ENCODE peak calls at places on chromosome 3, in eight cellular contexts. M, N, D, B, J, L, W and Z are unnamed samples.
A peak's percentile ranks its signal among the peaks of the same experiment; 100 is the strongest.

GRCh38 chr3:141253811-141254210 is 22.2 kb downstream of the PXYLP1 start:
- DNase-seq in M (no peak), N (no peak), D (no peak), B (no peak), J (no peak), L (no peak), W (no peak), Z (no peak)

GRCh38 chr3:197532388-197532787 is 23.4 kb downstream of the BDH1 start:
- DNase-seq in M (no peak), N (no peak), D (no peak), B (no peak), J (no peak), L (no peak), W (no peak), Z (no peak)

GRCh38 chr3:65963787-65964707 is 74.7 kb downstream of the MAGI1 start:
- DNase-seq in M (no peak), N (no peak), D (no peak), B (no peak), J (no peak), L (peak; percentile 76), W (no peak), Z (no peak)

GRCh38 chr3:187368251-187368733 is at the start of gene RTP4:
- DNase-seq in M (peak; percentile 13), N (no peak), D (no peak), B (no peak), J (no peak), L (no peak), W (no peak), Z (peak; percentile 56)

GRCh38 chr3:160780246-160780645 is 24.2 kb downstream of the PPM1L start:
- DNase-seq in M (no peak), N (no peak), D (no peak), B (no peak), J (no peak), L (no peak), W (no peak), Z (no peak)

GRCh38 chr3:71707600-71707999 is 17.6 kb downstream of the EIF4E3 start:
- DNase-seq in M (no peak), N (no peak), D (no peak), B (no peak), J (no peak), L (no peak), W (no peak), Z (no peak)

GRCh38 chr3:61578667-61579367 is 17.4 kb downstream of the PTPRG start:
- DNase-seq in M (no peak), N (no peak), D (no peak), B (no peak), J (peak; percentile 39), L (no peak), W (no peak), Z (no peak)

GRCh38 chr3:187709155-187709554 is 6.8 kb upstream of the RTP2 start:
- DNase-seq in M (no peak), N (no peak), D (peak; percentile 17), B (no peak), J (peak; percentile 34), L (no peak), W (no peak), Z (no peak)

GRCh38 chr3:50428007-50428633 is 68.8 kb upstream of the TMEM115 start:
- DNase-seq in M (no peak), N (no peak), D (no peak), B (no peak), J (no peak), L (no peak), W (no peak), Z (no peak)

GRCh38 chr3:7881946-7882345 is 619.7 kb upstream of the LMCD1 start:
- DNase-seq in M (no peak), N (no peak), D (no peak), B (no peak), J (no peak), L (no peak), W (no peak), Z (no peak)

GRCh38 chr3:119395923-119396358 is 67.5 kb downstream of the TMEM39A start:
- DNase-seq in M (no peak), N (no peak), D (no peak), B (no peak), J (no peak), L (no peak), W (no peak), Z (no peak)

GRCh38 chr3:61948699-61949305 is 387.4 kb downstream of the PTPRG start:
- DNase-seq in M (no peak), N (no peak), D (no peak), B (no peak), J (no peak), L (no peak), W (no peak), Z (peak; percentile 35)